ENCODE peak calls at places on chromosomes 11 and 22, in four cellular contexts. S is RPMI8226, W is sciatic nerve, T is NCI-H1105. P is an unnamed sample.

GRCh38 chr11:128458316-128458715 is 129.0 kb downstream of the ETS1 start:
- DNase-seq in T (no peak), S (no peak), W (no peak), P (no peak)

GRCh38 chr11:104700609-104701008 is 197.7 kb downstream of the CASP12 start:
- DNase-seq in S (peak; percentile 55), W (no peak), T (no peak), P (peak; percentile 79)

GRCh38 chr11:117513666-117514065 is 186.0 kb downstream of the CEP164 start:
- DNase-seq in S (no peak), W (no peak), T (no peak), P (no peak)

GRCh38 chr22:24803064-24803542 is 2.9 kb upstream of the SGSM1 start:
- DNase-seq in S (peak; percentile 52), T (peak; percentile 25), W (peak; percentile 74), P (peak; percentile 32)

GRCh38 chr22:37207981-37208380 is 4.3 kb downstream of the SSTR3 start:
- DNase-seq in S (no peak), W (no peak), T (no peak), P (no peak)

GRCh38 chr11:28836285-28837081 is 728.3 kb downstream of the METTL15 start:
- DNase-seq in S (no peak), T (no peak), W (no peak), P (no peak)

GRCh38 chr22:20766530-20766929 is 7.4 kb upstream of the SERPIND1 start:
- DNase-seq in W (no peak), S (no peak), T (no peak), P (no peak)

GRCh38 chr22:29032584-29032983 is 29.0 kb downstream of the C22orf31 start:
- DNase-seq in W (no peak), S (no peak), T (no peak), P (no peak)

GRCh38 chr22:37208401-37209139 is 3.7 kb downstream of the SSTR3 start:
- DNase-seq in S (no peak), W (peak; percentile 52), T (no peak), P (no peak)

GRCh38 chr11:68878022-68878421 is 25.6 kb downstream of the MRPL21 start:
- DNase-seq in S (no peak), T (no peak), W (no peak), P (no peak)

GRCh38 chr22:35349704-35350538 is 31.0 kb upstream of the HMOX1 start:
- DNase-seq in W (no peak), S (peak; percentile 31), T (peak; percentile 70), P (no peak)

GRCh38 chr11:130698174-130698573 is 218.1 kb downstream of the SNX19 start:
- DNase-seq in T (no peak), S (no peak), W (no peak), P (no peak)

GRCh38 chr11:27087425-27087824 is 46.8 kb downstream of the BBOX1 start:
- DNase-seq in W (no peak), T (no peak), S (no peak), P (no peak)

GRCh38 chr11:12185914-12186313 is 75.5 kb downstream of the MICAL2 start:
- DNase-seq in W (no peak), T (peak; percentile 43), S (no peak), P (no peak)

GRCh38 chr22:49885881-49886280 is 32.2 kb downstream of the ZBED4 start:
- DNase-seq in W (no peak), T (no peak), S (no peak), P (no peak)

GRCh38 chr22:30262917-30263741 is 3.5 kb downstream of the OSM start:
- DNase-seq in S (peak; percentile 73), T (peak; percentile 66), W (peak; percentile 91), P (peak; percentile 64)

GRCh38 chr22:43635101-43635500 is 177.0 kb downstream of the EFCAB6 start:
- DNase-seq in S (no peak), W (no peak), T (no peak), P (no peak)

GRCh38 chr11:43427971-43428370 is 69.3 kb downstream of the TTC17 start:
- DNase-seq in T (no peak), S (no peak), W (no peak), P (no peak)

GRCh38 chr11:128026596-128026995 is 560.8 kb downstream of the ETS1 start:
- DNase-seq in S (no peak), T (no peak), W (no peak), P (no peak)

GRCh38 chr11:34905666-34906065 is 10.5 kb downstream of the APIP start:
- DNase-seq in T (no peak), S (no peak), W (no peak), P (no peak)

GRCh38 chr22:38774496-38775166 is 18.8 kb upstream of the SUN2 start:
- DNase-seq in S (no peak), T (no peak), W (no peak), P (no peak)

GRCh38 chr22:22721681-22722309 is 77.4 kb downstream of the GGTLC2 start:
- DNase-seq in T (no peak), W (no peak), S (no peak), P (no peak)

GRCh38 chr22:17807571-17808410 is 33.5 kb upstream of the BID start:
- DNase-seq in W (no peak), T (no peak), S (no peak), P (no peak)

GRCh38 chr11:39190751-39191150 is 2268.7 kb downstream of the LRRC4C start:
- DNase-seq in W (no peak), T (no peak), S (no peak), P (no peak)

GRCh38 chr11:125180413-125181305 is 16.1 kb downstream of the PKNOX2 start:
- DNase-seq in S (no peak), T (no peak), W (no peak), P (no peak)

GRCh38 chr11:85941380-85941973 is 86.3 kb downstream of the CCDC83 start:
- DNase-seq in S (peak; percentile 65), W (peak; percentile 71), T (peak; percentile 61), P (peak; percentile 52)

GRCh38 chr11:104624021-104624420 is 274.2 kb downstream of the CASP12 start:
- DNase-seq in T (no peak), S (no peak), W (no peak), P (no peak)

GRCh38 chr22:31349960-31350359 is 3.8 kb upstream of the PATZ1 start:
- DNase-seq in S (no peak), T (no peak), W (no peak), P (no peak)

GRCh38 chr11:65417702-65418430 is 4.7 kb upstream of the NEAT1 start:
- DNase-seq in W (peak; percentile 80), S (peak; percentile 83), T (no peak), P (no peak)

GRCh38 chr11:30788849-30789248 is 202.7 kb upstream of the MPPED2 start:
- DNase-seq in S (no peak), T (no peak), W (no peak), P (no peak)

P was measured in MM.1S.